ENCODE peak calls at places on chromosomes 13 and 19, in ten cellular contexts. X is GM12878, M is heart left ventricle, A is prostate gland, T is breast epithelium, J is esophagus muscularis mucosa, L is stomach, O is IMR-90, E is tibial nerve, W is HCT116. Y is an unnamed sample.

GRCh38 chr19:55838906-55839305 is 2.6 kb downstream of the NLRP4 start:
- DNase-seq in O (no peak), M (no peak), E (no peak), J (no peak), L (no peak), A (no peak), W (no peak), T (no peak), X (no peak), Y (no peak)

GRCh38 chr19:5665781-5666513 is 14.4 kb downstream of the MICOS13 start:
- DNase-seq in L (no peak), E (no peak), J (no peak), W (no peak), A (no peak), M (no peak), T (no peak), O (peak; percentile 84), X (peak; percentile 20), Y (no peak)

GRCh38 chr13:100491164-100491847 is 97.3 kb downstream of the GGACT start:
- DNase-seq in M (peak; percentile 45), J (no peak), A (no peak), W (no peak), L (no peak), X (no peak), O (peak; percentile 63), E (peak; percentile 69), T (no peak), Y (peak; percentile 60)

GRCh38 chr13:78376033-78376432 is 227.3 kb downstream of the POU4F1 start:
- DNase-seq in E (no peak), T (no peak), W (no peak), M (no peak), A (no peak), J (no peak), L (no peak), X (no peak), O (no peak), Y (no peak)

GRCh38 chr13:32228330-32229041 is 86.7 kb downstream of the ZAR1L start:
- DNase-seq in A (no peak), O (peak; percentile 84), J (peak; percentile 72), L (no peak), W (peak; percentile 18), X (no peak), T (no peak), M (no peak), E (no peak), Y (no peak)

GRCh38 chr19:40976134-40976533 is 14.9 kb upstream of the CYP2B6 start:
- DNase-seq in W (no peak), L (no peak), A (no peak), X (peak; percentile 2), O (no peak), E (no peak), J (no peak), T (no peak), M (no peak), Y (no peak)

GRCh38 chr13:30145709-30146367 is 161.5 kb downstream of the KATNAL1 start:
- DNase-seq in W (no peak), J (no peak), A (no peak), X (peak; percentile 87), T (no peak), E (no peak), O (no peak), L (no peak), M (no peak), Y (no peak)

GRCh38 chr13:48769107-48769704 is 115.5 kb downstream of the CYSLTR2 start:
- DNase-seq in J (peak; percentile 96), A (peak; percentile 85), L (peak; percentile 90), E (peak; percentile 100), M (peak; percentile 79), W (peak; percentile 85), T (peak; percentile 78), X (peak; percentile 68), O (peak; percentile 91), Y (peak; percentile 61)

GRCh38 chr13:99542788-99543406 is 41.6 kb downstream of the TM9SF2 start:
- DNase-seq in W (no peak), L (no peak), J (no peak), M (no peak), E (no peak), O (no peak), X (peak; percentile 92), A (no peak), T (no peak), Y (no peak)

GRCh38 chr19:18225702-18226468 is at the start of gene PDE4C:
- DNase-seq in L (no peak), A (no peak), M (peak; percentile 82), J (no peak), T (no peak), W (no peak), O (no peak), X (no peak), E (no peak), Y (peak; percentile 26)

GRCh38 chr13:72151241-72151640 is 284.2 kb upstream of the DACH1 start:
- DNase-seq in E (no peak), O (no peak), T (no peak), J (no peak), A (no peak), M (no peak), L (no peak), W (no peak), X (no peak), Y (no peak)

DNA sequence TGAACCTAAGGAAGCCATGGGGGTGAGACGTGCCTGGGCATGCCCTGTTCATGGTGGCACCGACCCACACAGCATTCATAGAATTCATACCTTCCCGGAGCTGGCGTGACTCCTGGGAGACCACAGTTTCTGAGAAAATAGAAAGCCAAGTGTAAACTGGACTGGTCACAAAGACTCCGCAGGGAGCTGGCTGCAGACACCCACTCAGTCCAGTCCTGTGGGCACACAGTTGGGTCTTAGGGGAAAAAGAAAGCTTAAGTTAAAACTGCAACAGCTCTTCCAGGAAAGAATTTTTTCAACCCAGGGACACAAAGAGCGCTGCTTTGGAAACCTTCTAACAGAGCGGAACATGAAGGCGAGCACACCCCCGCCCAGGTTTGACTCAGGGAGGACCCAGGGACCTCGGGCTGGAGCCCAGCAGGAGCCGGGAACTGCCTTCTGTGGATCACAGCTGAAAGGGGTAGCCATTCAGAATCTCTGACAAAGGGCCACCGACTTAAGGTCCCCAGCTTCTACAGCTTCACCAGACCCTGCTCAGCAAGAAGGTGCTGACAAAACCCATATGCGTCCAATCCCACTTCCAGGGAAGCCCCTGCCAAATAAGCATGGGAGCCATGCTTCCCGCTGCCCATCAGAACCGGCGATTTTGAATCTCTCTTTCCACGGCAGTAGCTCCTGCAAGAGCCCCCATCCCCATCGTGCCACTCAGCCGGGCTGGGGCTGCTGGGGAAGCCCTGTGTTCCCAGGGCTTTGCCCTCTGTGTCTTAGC is 183.7 kb downstream of the COL4A1 start:
- DNase-seq in T (peak; percentile 89), A (peak; percentile 37), O (no peak), W (no peak), J (peak; percentile 90), X (no peak), L (no peak), E (no peak), M (no peak), Y (no peak)
- H3K27ac ChIP-seq in T (peak overlapping the region; percentile 77), A (no peak overlapping the region), O (no peak overlapping the region), W (peak overlapping the region; percentile 10), J (no peak overlapping the region), X (peak overlapping the region; percentile 61), L (no peak overlapping the region), E (no peak overlapping the region), M (no peak overlapping the region), Y (no peak overlapping the region)

DNA sequence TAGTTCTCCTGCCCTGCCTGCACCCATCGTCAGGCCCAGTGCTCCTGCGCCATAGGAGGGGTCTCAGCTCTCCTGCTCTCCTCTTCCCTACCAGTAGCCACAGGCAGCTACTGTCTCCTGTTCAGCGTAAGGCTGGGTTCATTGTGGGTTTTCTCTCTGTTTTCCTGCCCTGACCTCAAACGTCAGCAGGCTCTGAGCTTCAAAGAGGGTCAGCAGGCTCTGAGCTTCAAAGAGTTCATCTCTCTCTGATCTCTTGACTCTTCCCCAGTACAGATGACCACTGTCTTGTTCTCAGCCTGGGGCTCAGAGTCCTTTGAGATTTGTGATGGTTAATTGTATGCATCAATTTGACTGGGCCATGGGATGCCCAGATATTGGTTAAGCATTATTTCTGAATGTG is 4.6 kb upstream of the CPB2 start:
- DNase-seq in W (no peak), L (no peak), O (no peak), E (no peak), A (no peak), T (no peak), M (no peak), X (no peak), J (no peak), Y (no peak)
- TF ChIP-seq POLR2A in W (no peak), L (no peak), O (no peak), E (no peak), A (no peak), T (no peak), M (no peak), X (no peak), J (no peak), Y (no peak)

GRCh38 chr19:11191934-11192333 is 5.4 kb downstream of the KANK2 start:
- DNase-seq in M (no peak), A (no peak), J (no peak), O (no peak), W (no peak), L (no peak), X (peak; percentile 27), T (no peak), E (no peak), Y (no peak)
- H3K4me1 ChIP-seq in M (peaks cover 84% of the 10 kb centered on the region), A (no peaks in the 10 kb centered on the region), J (peaks cover 97% of the 10 kb centered on the region), O (peaks cover 21% of the 10 kb centered on the region), W (peaks cover 16% of the 10 kb centered on the region), L (peaks cover 68% of the 10 kb centered on the region), X (peaks cover 26% of the 10 kb centered on the region), T (peaks cover 14% of the 10 kb centered on the region), E (peaks cover 99% of the 10 kb centered on the region), Y (peaks cover 15% of the 10 kb centered on the region)

GRCh38 chr19:32020538-32020937 is 324.9 kb upstream of the ZNF507 start:
- DNase-seq in M (no peak), O (no peak), W (no peak), T (no peak), E (no peak), J (peak; percentile 47), A (no peak), L (no peak), X (no peak), Y (no peak)

GRCh38 chr19:32022044-32022945 is 323.1 kb upstream of the ZNF507 start:
- DNase-seq in A (peak; percentile 30), J (no peak), T (no peak), M (no peak), L (no peak), W (no peak), E (no peak), O (no peak), X (no peak), Y (no peak)

GRCh38 chr19:32017341-32017948 is 328.0 kb upstream of the ZNF507 start:
- DNase-seq in L (no peak), M (no peak), A (no peak), T (no peak), E (peak; percentile 35), X (no peak), J (peak; percentile 47), O (no peak), W (no peak), Y (peak; percentile 55)

GRCh38 chr19:32012886-32013635 is 332.3 kb upstream of the ZNF507 start:
- DNase-seq in T (no peak), L (no peak), J (peak; percentile 72), W (no peak), X (no peak), O (no peak), A (no peak), E (no peak), M (no peak), Y (no peak)

DNA sequence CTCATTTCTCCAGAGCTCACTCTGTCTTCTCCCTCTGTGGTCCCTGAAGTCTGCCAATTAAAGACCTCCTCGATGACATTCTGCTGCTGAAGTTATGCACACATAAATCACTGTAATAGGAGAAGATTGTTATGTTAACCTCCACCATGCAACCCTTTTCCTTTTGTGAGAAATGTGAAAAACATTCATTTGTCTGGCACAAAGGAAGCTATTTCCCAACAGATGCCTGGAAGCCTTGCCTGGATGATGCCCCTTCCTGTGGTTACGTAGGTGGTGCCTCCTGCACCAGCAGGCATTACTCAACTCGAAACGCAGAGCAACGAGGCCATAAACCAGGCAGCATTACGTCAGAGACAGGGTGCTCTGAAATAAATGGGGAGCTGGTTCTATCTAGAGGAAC is 327.4 kb upstream of the ZNF507 start:
- DNase-seq in T (peak; percentile 24), J (peak; percentile 72), L (no peak), W (no peak), E (peak; percentile 49), A (peak; percentile 76), M (no peak), O (no peak), X (no peak), Y (peak; percentile 79)
- H3K27ac ChIP-seq in T (no peak overlapping the region), J (no peak overlapping the region), L (no peak overlapping the region), W (no peak overlapping the region), E (peak overlapping the region; percentile 52), A (peak overlapping the region; percentile 47), M (no peak overlapping the region), O (no peak overlapping the region), X (no peak overlapping the region), Y (peak overlapping the region; percentile 78)